ENCODE peak calls at places on chromosomes 2 and 18, in eight cellular contexts. D, I, Z, X, W, U, M and A are unnamed samples.

GRCh38 chr2:42228101-42228500 is 58.9 kb downstream of the EML4 start:
- DNase-seq in X (no peak), M (no peak), D (no peak), U (no peak), I (no peak), Z (no peak), W (no peak), A (no peak)

GRCh38 chr18:35131387-35132283 is 90.4 kb downstream of the MAPRE2 start:
- DNase-seq in D (no peak), U (no peak), I (no peak), M (no peak), W (no peak), X (no peak), Z (no peak), A (no peak)

GRCh38 chr2:172655091-172655837 is 80.4 kb upstream of the RAPGEF4 start:
- DNase-seq in M (no peak), W (peak), U (no peak), X (no peak), D (peak), Z (no peak), I (no peak), A (no peak)

GRCh38 chr2:168687314-168687713 is 115.1 kb upstream of the NOSTRIN start:
- DNase-seq in Z (no peak), W (peak), U (peak), X (no peak), D (no peak), I (no peak), M (no peak), A (no peak)

GRCh38 chr2:72949642-72950041 is 32.3 kb downstream of the EMX1 start:
- DNase-seq in Z (no peak), X (no peak), D (no peak), I (no peak), W (peak), M (no peak), U (no peak), A (no peak)

GRCh38 chr2:239324456-239324855 is 76.4 kb downstream of the HDAC4 start:
- DNase-seq in Z (no peak), M (no peak), X (no peak), W (no peak), I (no peak), U (no peak), D (no peak), A (no peak)

GRCh38 chr18:40841473-40841872 is 1113.6 kb upstream of the PIK3C3 start:
- DNase-seq in W (peak), I (no peak), U (no peak), M (no peak), Z (no peak), X (no peak), D (peak), A (peak)

GRCh38 chr2:195613922-195614321 is 43.1 kb upstream of the SLC39A10 start:
- DNase-seq in W (peak), U (no peak), I (no peak), M (no peak), D (peak), Z (no peak), X (no peak), A (peak)

GRCh38 chr2:200171761-200172482 is 134.6 kb upstream of the SPATS2L start:
- DNase-seq in M (no peak), X (no peak), I (no peak), W (peak), U (no peak), D (no peak), Z (no peak), A (no peak)

GRCh38 chr2:55550368-55551102 is 31.0 kb downstream of the CFAP36 start:
- DNase-seq in D (no peak), X (no peak), U (no peak), Z (no peak), I (no peak), W (peak), M (no peak), A (peak)

GRCh38 chr2:86249843-86250402 is 50.7 kb downstream of the MRPL35 start:
- DNase-seq in D (no peak), M (no peak), X (no peak), U (no peak), Z (no peak), W (peak), I (no peak), A (no peak)

GRCh38 chr2:217820066-217820819 is 182.6 kb downstream of the TNS1 start:
- DNase-seq in M (peak), X (no peak), Z (no peak), I (no peak), D (no peak), W (no peak), U (no peak), A (no peak)

GRCh38 chr2:230713331-230714121 is 884 bp downstream of the CAB39 start:
- DNase-seq in I (peak), X (no peak), M (peak), U (peak), Z (no peak), W (peak), D (no peak), A (peak)

GRCh38 chr2:43634604-43635306 is 2.3 kb upstream of the PLEKHH2 start:
- DNase-seq in X (no peak), M (no peak), Z (no peak), U (no peak), I (no peak), D (peak), W (peak), A (no peak)